ENCODE peak calls at places on chromosomes 5 and 9, in four cellular contexts. T, P, C and Q are unnamed samples.

GRCh38 chr9:118108971-118109370 is 404.8 kb downstream of the TLR4 start:
- DNase-seq in T (no peak), P (no peak), C (no peak), Q (no peak)

GRCh38 chr5:143262393-143263174 is 140.9 kb downstream of the NR3C1 start:
- DNase-seq in T (peak), P (peak), C (peak), Q (no peak)

GRCh38 chr5:38433160-38433861 is 123.1 kb downstream of the LIFR start:
- DNase-seq in T (no peak), P (no peak), C (peak), Q (no peak)

GRCh38 chr5:54719384-54720306 is 202.1 kb downstream of the SNX18 start:
- DNase-seq in T (no peak), P (no peak), C (peak), Q (no peak)

GRCh38 chr5:169796731-169797130 is 159.7 kb downstream of the DOCK2 start:
- DNase-seq in T (no peak), P (no peak), C (no peak), Q (no peak)

GRCh38 chr5:137989419-137989818 is 43.5 kb downstream of the FAM13B start:
- DNase-seq in T (no peak), P (no peak), C (no peak), Q (no peak)

GRCh38 chr5:137856201-137856600 is 11.5 kb upstream of the MYOT start:
- DNase-seq in T (no peak), P (no peak), C (no peak), Q (no peak)

GRCh38 chr9:34546834-34547827 is 24.3 kb upstream of the ENHO start:
- DNase-seq in T (peak), P (no peak), C (peak), Q (peak)

GRCh38 chr5:127068771-127069330 is 4.5 kb downstream of the C5orf63 start:
- DNase-seq in T (no peak), P (no peak), C (peak), Q (peak)

GRCh38 chr5:61332891-61333350 is 863 bp downstream of the ZSWIM6 start:
- DNase-seq in T (no peak), P (no peak), C (peak), Q (peak)

DNA sequence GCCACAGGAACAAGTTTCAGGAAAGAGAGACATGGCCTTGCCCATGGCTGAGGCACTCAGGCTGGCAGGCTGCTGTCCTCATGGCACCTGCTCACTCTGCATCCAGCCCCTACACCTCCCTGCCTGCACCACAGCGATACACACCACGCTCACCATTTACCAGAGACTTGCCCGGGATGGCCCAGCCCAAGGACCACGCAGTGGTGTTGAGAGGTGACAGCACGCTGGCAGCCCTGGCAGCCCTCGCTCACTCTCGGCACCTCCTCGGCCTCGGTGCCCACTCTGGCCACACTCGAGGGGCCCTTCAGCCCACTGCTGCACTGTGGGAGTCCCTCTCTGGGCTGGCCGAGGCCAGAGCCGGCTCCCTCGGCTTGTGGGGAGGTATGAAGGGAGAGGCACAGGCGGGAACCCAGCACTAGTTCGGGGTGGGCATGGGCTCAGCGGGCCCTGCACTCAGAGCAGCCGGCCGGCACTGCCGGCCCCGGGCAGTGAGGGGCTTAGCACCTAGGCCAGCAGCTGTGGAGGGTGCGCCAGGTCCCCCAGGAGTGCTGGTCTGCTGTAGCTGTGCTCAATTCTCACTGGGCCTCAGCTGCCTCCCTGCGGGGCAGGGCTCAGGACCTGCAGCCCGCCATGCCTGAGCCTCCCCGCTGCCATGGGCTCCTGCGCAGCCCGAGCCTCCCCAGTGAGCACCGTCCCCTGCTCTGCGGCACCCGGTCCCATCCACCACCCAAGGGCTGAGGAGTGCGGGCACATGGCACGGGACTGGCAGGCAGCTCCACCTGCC is 20.3 kb downstream of the ZDHHC11B start:
- DNase-seq in T (no peak), P (no peak), C (no peak), Q (no peak)
- H3K9ac ChIP-seq in T (no peak), P (no peak), C (no peak), Q (no peak)

DNA sequence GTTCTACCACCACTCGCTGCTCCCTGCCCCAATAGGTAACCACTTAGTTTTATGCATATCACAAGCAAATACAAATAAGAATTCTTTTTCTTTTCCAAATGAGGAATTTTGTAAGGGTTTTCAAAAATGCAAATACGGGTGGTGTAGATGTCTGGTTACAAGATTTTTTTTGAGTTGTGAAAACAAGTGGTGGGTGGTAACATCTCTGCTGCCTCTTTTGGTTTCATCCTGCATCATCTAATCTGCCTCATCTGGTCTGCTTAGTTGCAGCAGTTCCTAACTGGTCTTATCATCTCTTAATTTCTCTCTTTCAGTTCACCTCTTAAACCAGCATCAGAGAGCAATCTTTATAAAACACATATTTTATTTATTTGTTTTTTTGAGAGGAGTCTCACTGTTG is 5.3 kb downstream of the NFX1 start:
- DNase-seq in T (no peak), P (peak), C (no peak), Q (no peak)
- TF ChIP-seq MYC in T (no peak), P (no peak), C (no peak), Q (no peak)

GRCh38 chr9:82675102-82675501 is 387.8 kb downstream of the RASEF start:
- DNase-seq in T (no peak), P (no peak), C (no peak), Q (no peak)
- H3K9ac ChIP-seq in T (no peak), P (no peak), C (no peak), Q (no peak)

GRCh38 chr5:131303537-131303936 is 39.7 kb downstream of the CDC42SE2 start:
- DNase-seq in T (no peak), P (no peak), C (no peak), Q (no peak)
- TF ChIP-seq MYC in T (no peak), P (no peak), C (no peak), Q (no peak)

GRCh38 chr9:71518045-71518888 is 250.0 kb downstream of the CEMIP2 start:
- DNase-seq in T (no peak), P (no peak), C (no peak), Q (no peak)
- H3K9ac ChIP-seq in T (no peak), P (no peak), C (no peak), Q (no peak)

GRCh38 chr5:131225282-131225974 is 38.4 kb upstream of the CDC42SE2 start:
- DNase-seq in T (no peak), P (no peak), C (no peak), Q (no peak)
- TF ChIP-seq MYC in T (no peak), P (no peak), C (no peak), Q (no peak)

DNA sequence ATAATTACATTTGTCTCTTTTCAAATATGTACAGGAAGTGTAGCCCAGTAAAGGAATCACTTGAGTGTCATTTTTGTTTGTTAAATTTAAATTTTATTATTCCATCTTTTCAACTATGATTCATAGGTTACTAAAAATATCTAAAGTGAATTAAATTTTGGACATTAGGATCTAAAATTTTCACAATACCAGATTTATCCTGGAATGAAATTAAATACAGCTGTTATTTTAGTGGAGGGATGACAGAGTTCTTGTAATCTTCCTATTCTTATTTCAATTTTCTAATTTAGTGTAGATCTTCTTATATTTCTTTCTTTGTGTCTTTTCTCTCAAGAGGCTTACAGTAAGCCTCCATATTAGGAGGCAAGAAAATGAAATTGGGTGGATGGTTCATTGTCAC is 167.8 kb upstream of the TNC start:
- DNase-seq in T (no peak), P (no peak), C (no peak), Q (no peak)
- H3K9ac ChIP-seq in T (no peak), P (no peak), C (no peak), Q (no peak)

GRCh38 chr5:32713396-32714381 is 2.6 kb downstream of the NPR3 start:
- DNase-seq in T (no peak), P (no peak), C (no peak), Q (no peak)
- TF ChIP-seq MYC in T (no peak), P (no peak), C (no peak), Q (no peak)

GRCh38 chr9:135184661-135185459 is 97.4 kb downstream of the OLFM1 start:
- DNase-seq in T (no peak), P (no peak), C (no peak), Q (peak)
- H3K9ac ChIP-seq in T (no peak), P (no peak), C (no peak), Q (no peak)